ENCODE peak calls at places on chromosomes 1 and 21, in seven cellular contexts. One of them, this sample, is unnamed.

GRCh38 chr1:160432371-160432786 is 32.0 kb downstream of the VANGL2 start:
- DNase-seq in breast epithelium: no peak
- DNase-seq in transverse colon: no peak
- DNase-seq in spleen: no peak
- DNase-seq in stomach: no peak
- DNase-seq in K562: no peak
- DNase-seq in sigmoid colon: no peak
- DNase-seq in this sample: no peak

GRCh38 chr1:175062339-175062738 is 5.3 kb upstream of the TNN start:
- DNase-seq in breast epithelium: no peak
- DNase-seq in transverse colon: no peak
- DNase-seq in spleen: no peak
- DNase-seq in stomach: no peak
- DNase-seq in K562: no peak
- DNase-seq in sigmoid colon: no peak
- DNase-seq in this sample: no peak

GRCh38 chr1:29593601-29594382 is 357.5 kb downstream of the PTPRU start:
- DNase-seq in breast epithelium: no peak
- DNase-seq in transverse colon: no peak
- DNase-seq in spleen: no peak
- DNase-seq in stomach: no peak
- DNase-seq in K562: no peak
- DNase-seq in sigmoid colon: no peak
- DNase-seq in this sample: no peak

GRCh38 chr1:167913895-167914502 is at the start of gene ADCY10:
- DNase-seq in breast epithelium: no peak
- DNase-seq in transverse colon: no peak
- DNase-seq in spleen: no peak
- DNase-seq in stomach: peak; percentile 37
- DNase-seq in K562: peak; percentile 22
- DNase-seq in sigmoid colon: no peak
- DNase-seq in this sample: no peak

GRCh38 chr1:199684686-199685273 is 342.7 kb upstream of the NR5A2 start:
- DNase-seq in breast epithelium: no peak
- DNase-seq in transverse colon: peak; percentile 16
- DNase-seq in spleen: no peak
- DNase-seq in stomach: no peak
- DNase-seq in K562: peak; percentile 43
- DNase-seq in sigmoid colon: no peak
- DNase-seq in this sample: peak; percentile 2

GRCh38 chr1:83546863-83547262 is 452.1 kb downstream of the TTLL7 start:
- DNase-seq in breast epithelium: no peak
- DNase-seq in transverse colon: no peak
- DNase-seq in spleen: no peak
- DNase-seq in stomach: no peak
- DNase-seq in K562: no peak
- DNase-seq in sigmoid colon: no peak
- DNase-seq in this sample: no peak

GRCh38 chr1:7425229-7425628 is 345.9 kb upstream of the VAMP3 start:
- DNase-seq in breast epithelium: no peak
- DNase-seq in transverse colon: no peak
- DNase-seq in spleen: peak; percentile 45
- DNase-seq in stomach: no peak
- DNase-seq in K562: no peak
- DNase-seq in sigmoid colon: peak; percentile 48
- DNase-seq in this sample: no peak

GRCh38 chr1:206892351-206892984 is 4.8 kb upstream of the IL24 start:
- DNase-seq in breast epithelium: no peak
- DNase-seq in transverse colon: no peak
- DNase-seq in spleen: no peak
- DNase-seq in stomach: no peak
- DNase-seq in K562: no peak
- DNase-seq in sigmoid colon: no peak
- DNase-seq in this sample: no peak

GRCh38 chr1:100034465-100034864 is 64.7 kb downstream of the SLC35A3 start:
- DNase-seq in breast epithelium: no peak
- DNase-seq in transverse colon: no peak
- DNase-seq in spleen: no peak
- DNase-seq in stomach: no peak
- DNase-seq in K562: no peak
- DNase-seq in sigmoid colon: no peak
- DNase-seq in this sample: no peak

GRCh38 chr1:8816831-8817412 is 518 bp downstream of the RERE start:
- DNase-seq in breast epithelium: peak; percentile 30
- DNase-seq in transverse colon: peak; percentile 42
- DNase-seq in spleen: peak; percentile 86
- DNase-seq in stomach: peak; percentile 27
- DNase-seq in K562: no peak
- DNase-seq in sigmoid colon: peak; percentile 74
- DNase-seq in this sample: peak; percentile 24

GRCh38 chr1:154627247-154628121 is 19.5 kb upstream of the ADAR start:
- DNase-seq in breast epithelium: peak; percentile 84
- DNase-seq in transverse colon: peak; percentile 94
- DNase-seq in spleen: peak; percentile 94
- DNase-seq in stomach: peak; percentile 92
- DNase-seq in K562: peak; percentile 80
- DNase-seq in sigmoid colon: peak; percentile 93
- DNase-seq in this sample: peak; percentile 47
- TF ChIP-seq POLR2A in breast epithelium: no peak
- TF ChIP-seq POLR2A in transverse colon: peak; percentile 26
- TF ChIP-seq POLR2A in spleen: no peak
- TF ChIP-seq POLR2A in stomach: no peak
- TF ChIP-seq POLR2A in K562: peak; percentile 75
- TF ChIP-seq POLR2A in sigmoid colon: no peak
- TF ChIP-seq POLR2A in this sample: peak; percentile 77

DNA sequence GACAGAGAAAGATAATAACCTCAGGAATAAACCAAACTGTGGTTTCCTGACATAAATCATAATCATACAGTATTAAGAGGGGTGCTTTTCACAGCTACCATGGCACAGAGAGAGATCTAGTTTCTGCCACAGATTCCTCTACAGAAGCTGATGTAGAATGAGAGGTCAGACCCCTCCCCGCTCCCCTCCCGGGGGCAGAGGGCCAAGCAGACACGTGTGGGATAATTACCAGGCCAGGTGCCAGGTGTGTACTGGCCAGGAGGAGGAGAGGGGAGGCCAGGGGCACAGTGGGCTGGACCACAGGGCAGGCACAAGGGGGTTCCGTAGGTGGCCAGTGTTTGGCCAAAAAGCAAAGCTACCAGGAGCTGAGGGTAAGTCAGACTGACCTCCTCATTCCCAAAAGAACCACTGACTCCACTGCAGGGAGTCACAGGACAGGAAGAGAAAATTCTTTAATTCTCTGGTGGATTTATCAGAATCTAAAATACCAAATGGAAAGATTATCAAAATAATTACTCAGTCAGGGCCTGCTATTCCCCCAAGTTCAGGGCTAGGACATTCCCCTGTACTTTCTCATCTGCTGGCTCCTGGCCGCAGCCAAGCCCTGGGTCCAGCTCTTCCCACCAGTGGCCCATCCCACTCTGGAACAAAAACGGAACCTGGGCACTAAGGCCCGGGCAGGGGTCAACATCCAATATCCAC is 30.0 kb downstream of the C2CD2 start:
- DNase-seq in breast epithelium: no peak
- DNase-seq in transverse colon: no peak
- DNase-seq in spleen: no peak
- DNase-seq in stomach: no peak
- DNase-seq in K562: no peak
- DNase-seq in sigmoid colon: peak; percentile 75
- DNase-seq in this sample: no peak
- TF ChIP-seq POLR2AphosphoS5 in breast epithelium: no peak
- TF ChIP-seq POLR2AphosphoS5 in transverse colon: no peak
- TF ChIP-seq POLR2AphosphoS5 in spleen: peak; percentile 18
- TF ChIP-seq POLR2AphosphoS5 in stomach: peak; percentile 15
- TF ChIP-seq POLR2AphosphoS5 in K562: no peak
- TF ChIP-seq POLR2AphosphoS5 in sigmoid colon: no peak
- TF ChIP-seq POLR2AphosphoS5 in this sample: no peak

GRCh38 chr1:39925727-39926342 is 24.1 kb upstream of the MYCL start:
- DNase-seq in breast epithelium: no peak
- DNase-seq in transverse colon: no peak
- DNase-seq in spleen: no peak
- DNase-seq in stomach: no peak
- DNase-seq in K562: no peak
- DNase-seq in sigmoid colon: no peak
- DNase-seq in this sample: no peak

GRCh38 chr1:39926820-39927219 is 25.1 kb upstream of the MYCL start:
- DNase-seq in breast epithelium: peak; percentile 60
- DNase-seq in transverse colon: no peak
- DNase-seq in spleen: no peak
- DNase-seq in stomach: no peak
- DNase-seq in K562: no peak
- DNase-seq in sigmoid colon: no peak
- DNase-seq in this sample: no peak

GRCh38 chr1:39927538-39927937 is 25.8 kb upstream of the MYCL start:
- DNase-seq in breast epithelium: peak; percentile 94
- DNase-seq in transverse colon: no peak
- DNase-seq in spleen: no peak
- DNase-seq in stomach: no peak
- DNase-seq in K562: no peak
- DNase-seq in sigmoid colon: no peak
- DNase-seq in this sample: no peak

GRCh38 chr1:39928809-39929587 is 25.9 kb upstream of the MFSD2A start:
- DNase-seq in breast epithelium: no peak
- DNase-seq in transverse colon: peak; percentile 38
- DNase-seq in spleen: no peak
- DNase-seq in stomach: no peak
- DNase-seq in K562: no peak
- DNase-seq in sigmoid colon: no peak
- DNase-seq in this sample: no peak

DNA sequence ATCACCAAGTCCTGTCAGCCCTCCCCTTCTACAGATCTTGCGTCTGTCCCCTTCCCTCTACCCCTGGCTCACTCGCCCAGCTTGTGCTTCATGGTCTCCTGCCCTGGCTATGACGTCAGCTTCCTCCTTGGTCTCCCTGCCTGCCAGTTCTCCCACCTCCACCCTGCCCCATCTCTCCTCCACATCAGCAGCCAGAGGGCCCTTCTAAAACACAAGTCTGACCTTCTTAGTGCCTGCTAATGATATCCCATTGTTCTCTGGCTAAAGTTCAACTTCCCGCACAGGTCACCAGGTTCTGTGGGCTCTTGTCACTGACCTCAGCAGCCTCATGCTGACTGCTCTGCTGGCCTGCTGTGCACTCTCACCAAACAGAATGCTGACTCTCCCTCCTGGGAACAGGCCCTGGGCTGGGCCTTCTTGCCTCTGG is 24.6 kb upstream of the MYCL start:
- DNase-seq in breast epithelium: peak; percentile 39
- DNase-seq in transverse colon: no peak
- DNase-seq in spleen: no peak
- DNase-seq in stomach: no peak
- DNase-seq in K562: no peak
- DNase-seq in sigmoid colon: no peak
- DNase-seq in this sample: no peak
- TF ChIP-seq POLR2A in breast epithelium: no peak
- TF ChIP-seq POLR2A in transverse colon: no peak
- TF ChIP-seq POLR2A in spleen: no peak
- TF ChIP-seq POLR2A in stomach: no peak
- TF ChIP-seq POLR2A in K562: no peak
- TF ChIP-seq POLR2A in sigmoid colon: no peak
- TF ChIP-seq POLR2A in this sample: no peak

GRCh38 chr1:150160964-150161626 is 11.4 kb downstream of the PLEKHO1 start:
- DNase-seq in breast epithelium: no peak
- DNase-seq in transverse colon: no peak
- DNase-seq in spleen: no peak
- DNase-seq in stomach: no peak
- DNase-seq in K562: no peak
- DNase-seq in sigmoid colon: no peak
- DNase-seq in this sample: no peak

GRCh38 chr1:150161747-150162581 is 12.2 kb downstream of the PLEKHO1 start:
- DNase-seq in breast epithelium: no peak
- DNase-seq in transverse colon: no peak
- DNase-seq in spleen: no peak
- DNase-seq in stomach: no peak
- DNase-seq in K562: no peak
- DNase-seq in sigmoid colon: no peak
- DNase-seq in this sample: no peak

GRCh38 chr1:150162582-150162861 is 12.8 kb downstream of the PLEKHO1 start:
- DNase-seq in breast epithelium: no peak
- DNase-seq in transverse colon: no peak
- DNase-seq in spleen: no peak
- DNase-seq in stomach: no peak
- DNase-seq in K562: no peak
- DNase-seq in sigmoid colon: no peak
- DNase-seq in this sample: no peak

GRCh38 chr1:150156868-150157603 is 7.3 kb downstream of the PLEKHO1 start:
- DNase-seq in breast epithelium: no peak
- DNase-seq in transverse colon: no peak
- DNase-seq in spleen: no peak
- DNase-seq in stomach: no peak
- DNase-seq in K562: no peak
- DNase-seq in sigmoid colon: no peak
- DNase-seq in this sample: no peak

DNA sequence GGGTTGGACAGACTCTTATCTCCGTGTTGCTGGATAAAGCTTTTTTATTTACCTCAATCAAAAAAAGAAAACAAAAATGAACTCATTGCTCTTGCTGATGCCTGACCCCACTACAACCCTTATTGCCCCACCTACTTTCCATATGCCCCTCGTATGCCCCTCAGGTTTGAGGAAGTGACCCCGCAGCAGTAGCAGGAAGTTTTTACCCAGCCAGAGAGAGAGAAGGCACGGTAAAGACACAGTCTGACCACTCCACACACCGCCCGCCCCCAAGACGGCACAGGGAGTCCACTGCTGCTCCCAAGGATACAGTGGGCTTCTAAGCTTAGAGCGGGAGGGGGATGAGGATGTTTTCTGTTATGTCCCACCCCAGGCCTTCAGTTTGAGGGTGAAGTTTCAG is 9.8 kb downstream of the PLEKHO1 start:
- DNase-seq in breast epithelium: no peak
- DNase-seq in transverse colon: peak; percentile 42
- DNase-seq in spleen: peak; percentile 85
- DNase-seq in stomach: no peak
- DNase-seq in K562: no peak
- DNase-seq in sigmoid colon: no peak
- DNase-seq in this sample: no peak
- TF ChIP-seq POLR2AphosphoS5 in breast epithelium: no peak
- TF ChIP-seq POLR2AphosphoS5 in transverse colon: no peak
- TF ChIP-seq POLR2AphosphoS5 in spleen: peak; percentile 82
- TF ChIP-seq POLR2AphosphoS5 in stomach: peak; percentile 3
- TF ChIP-seq POLR2AphosphoS5 in K562: no peak
- TF ChIP-seq POLR2AphosphoS5 in sigmoid colon: no peak
- TF ChIP-seq POLR2AphosphoS5 in this sample: peak; percentile 66

DNA sequence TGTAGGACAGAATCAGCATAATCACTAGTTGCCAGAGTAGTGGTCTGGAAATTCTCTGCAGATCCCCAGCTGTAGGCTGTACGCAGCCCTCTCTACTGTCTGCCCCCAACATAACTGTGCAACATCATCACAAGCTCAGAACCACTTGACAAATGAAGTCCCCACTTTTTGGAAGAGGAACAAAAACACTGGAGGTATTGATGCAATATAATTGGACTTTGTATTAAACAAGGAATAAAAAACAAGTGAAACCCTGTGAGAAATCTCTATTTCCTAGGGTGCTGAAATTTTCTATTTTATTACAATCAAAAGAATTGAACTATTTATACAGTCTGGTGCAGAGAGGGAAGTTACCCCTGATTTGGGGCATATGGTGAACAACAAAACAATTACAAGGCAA is 15.2 kb downstream of the PHTF1 start:
- DNase-seq in breast epithelium: no peak
- DNase-seq in transverse colon: no peak
- DNase-seq in spleen: no peak
- DNase-seq in stomach: no peak
- DNase-seq in K562: no peak
- DNase-seq in sigmoid colon: no peak
- DNase-seq in this sample: no peak
- TF ChIP-seq POLR2A in breast epithelium: no peak
- TF ChIP-seq POLR2A in transverse colon: no peak
- TF ChIP-seq POLR2A in spleen: no peak
- TF ChIP-seq POLR2A in stomach: no peak
- TF ChIP-seq POLR2A in K562: no peak
- TF ChIP-seq POLR2A in sigmoid colon: no peak
- TF ChIP-seq POLR2A in this sample: no peak